ENCODE peak calls at places on chromosomes 2 and 18, in nine cellular contexts. E is ovary, D is A549, A is transverse colon, U is prostate gland, N is spleen, I is endothelial cell of umbilical vein, G is esophagus squamous epithelium, R is heart left ventricle. Y is an unnamed sample.

GRCh38 chr2:144950874-144951560 is 431.1 kb upstream of the ZEB2 start:
- DNase-seq in E (no peak), D (peak; percentile 33), A (no peak), U (no peak), N (no peak), I (no peak), G (no peak), R (no peak), Y (no peak)

GRCh38 chr18:13629841-13630747 is 96.3 kb downstream of the FAM210A start:
- DNase-seq in E (peak; percentile 29), D (peak; percentile 61), A (peak; percentile 49), U (peak; percentile 37), N (no peak), I (peak; percentile 67), G (no peak), R (peak; percentile 63), Y (no peak)

GRCh38 chr2:174597347-174598047 is at the start of gene WIPF1:
- DNase-seq in E (no peak), D (no peak), A (peak; percentile 60), U (no peak), N (no peak), I (peak; percentile 66), G (peak; percentile 6), R (no peak), Y (peak; percentile 19)

GRCh38 chr2:238285653-238286082 is 2.7 kb downstream of the PER2 start:
- DNase-seq in E (peak; percentile 65), D (peak; percentile 82), A (peak; percentile 89), U (peak; percentile 94), N (no peak), I (no peak), G (peak; percentile 20), R (peak; percentile 78), Y (peak; percentile 94)

GRCh38 chr18:55861266-55861665 is 273.3 kb upstream of the TCF4 start:
- DNase-seq in E (no peak), D (no peak), A (no peak), U (no peak), N (no peak), I (peak; percentile 65), G (no peak), R (no peak), Y (no peak)

GRCh38 chr2:238942080-238942761 is 94.3 kb downstream of the TWIST2 start:
- DNase-seq in E (no peak), D (no peak), A (no peak), U (no peak), N (peak; percentile 62), I (no peak), G (no peak), R (no peak), Y (no peak)

GRCh38 chr2:39515273-39515896 is 78.3 kb upstream of the MAP4K3 start:
- DNase-seq in E (no peak), D (no peak), A (no peak), U (no peak), N (no peak), I (no peak), G (no peak), R (no peak), Y (no peak)

GRCh38 chr2:170022692-170023091 is 155.3 kb upstream of the MYO3B start:
- DNase-seq in E (no peak), D (no peak), A (no peak), U (no peak), N (no peak), I (no peak), G (no peak), R (no peak), Y (no peak)

GRCh38 chr18:62807406-62807805 is 92.1 kb downstream of the PHLPP1 start:
- DNase-seq in E (no peak), D (no peak), A (no peak), U (no peak), N (no peak), I (no peak), G (no peak), R (no peak), Y (no peak)

GRCh38 chr18:24656571-24656971 is 196.1 kb downstream of the HRH4 start:
- DNase-seq in E (no peak), D (no peak), A (no peak), U (no peak), N (no peak), I (no peak), G (no peak), R (no peak), Y (no peak)

GRCh38 chr2:40315684-40316083 is 136.2 kb downstream of the SLC8A1 start:
- DNase-seq in E (no peak), D (no peak), A (no peak), U (no peak), N (no peak), I (peak; percentile 76), G (no peak), R (no peak), Y (no peak)

GRCh38 chr2:73163522-73164367 is 38.6 kb upstream of the NOTO start:
- DNase-seq in E (peak; percentile 49), D (peak; percentile 88), A (peak; percentile 73), U (peak; percentile 30), N (peak; percentile 82), I (peak; percentile 84), G (no peak), R (peak; percentile 50), Y (peak; percentile 78)

GRCh38 chr2:170739048-170739447 is 23.9 kb downstream of the SP5 start:
- DNase-seq in E (no peak), D (peak; percentile 17), A (no peak), U (no peak), N (no peak), I (no peak), G (no peak), R (no peak), Y (no peak)

GRCh38 chr2:204900910-204901309 is 355.6 kb downstream of the PARD3B start:
- DNase-seq in E (no peak), D (no peak), A (no peak), U (no peak), N (no peak), I (no peak), G (no peak), R (peak; percentile 27), Y (peak; percentile 62)

GRCh38 chr18:10404148-10404547 is 50.3 kb upstream of the APCDD1 start:
- DNase-seq in E (no peak), D (no peak), A (no peak), U (no peak), N (no peak), I (no peak), G (no peak), R (no peak), Y (no peak)

GRCh38 chr2:10389596-10389995 is 58.5 kb downstream of the ODC1 start:
- DNase-seq in E (no peak), D (no peak), A (peak; percentile 76), U (no peak), N (no peak), I (no peak), G (no peak), R (no peak), Y (no peak)

GRCh38 chr2:109166811-109167210 is 37.8 kb downstream of the SH3RF3 start:
- DNase-seq in E (no peak), D (no peak), A (no peak), U (no peak), N (no peak), I (no peak), G (no peak), R (no peak), Y (no peak)

GRCh38 chr2:109171444-109172334 is 42.7 kb downstream of the SH3RF3 start:
- DNase-seq in E (peak; percentile 62), D (no peak), A (peak; percentile 54), U (peak; percentile 45), N (no peak), I (peak; percentile 93), G (no peak), R (peak; percentile 68), Y (no peak)

GRCh38 chr2:109168080-109168479 is 39.1 kb downstream of the SH3RF3 start:
- DNase-seq in E (no peak), D (no peak), A (no peak), U (no peak), N (no peak), I (no peak), G (no peak), R (no peak), Y (no peak)

GRCh38 chr2:109170645-109171044 is 41.6 kb downstream of the SH3RF3 start:
- DNase-seq in E (no peak), D (no peak), A (no peak), U (no peak), N (no peak), I (no peak), G (no peak), R (no peak), Y (no peak)

GRCh38 chr2:109168716-109169115 is 39.7 kb downstream of the SH3RF3 start:
- DNase-seq in E (no peak), D (no peak), A (no peak), U (no peak), N (no peak), I (no peak), G (no peak), R (no peak), Y (no peak)
- TF ChIP-seq POLR2A in E (no peak), D (no peak), A (no peak), U (no peak), N (no peak), I (no peak), G (no peak), R (no peak), Y (no peak)

GRCh38 chr2:197265931-197266330 is 44.6 kb downstream of the ANKRD44 start:
- DNase-seq in E (no peak), D (no peak), A (no peak), U (no peak), N (no peak), I (no peak), G (no peak), R (no peak), Y (no peak)
- H3K4me1 ChIP-seq in E (no peaks in the 10 kb centered on the region), D (no peaks in the 10 kb centered on the region), A (peaks cover 17% of the 10 kb centered on the region), U (no peaks in the 10 kb centered on the region), N (peaks cover 97% of the 10 kb centered on the region), I (peaks cover 5% of the 10 kb centered on the region), G (peaks cover 44% of the 10 kb centered on the region), R (peaks cover 18% of the 10 kb centered on the region), Y (peaks cover 15% of the 10 kb centered on the region)

GRCh38 chr2:101231937-101232336 is 20.7 kb upstream of the CNOT11 start:
- DNase-seq in E (no peak), D (no peak), A (no peak), U (no peak), N (no peak), I (no peak), G (no peak), R (no peak), Y (no peak)
- H3K9me3 ChIP-seq in E (no peaks in the 10 kb centered on the region), D (peaks cover 2% of the 10 kb centered on the region), A (peaks cover 6% of the 10 kb centered on the region), U (no peaks in the 10 kb centered on the region), N (no peaks in the 10 kb centered on the region), I (no peaks in the 10 kb centered on the region), G (no peaks in the 10 kb centered on the region), R (no peaks in the 10 kb centered on the region), Y (no peaks in the 10 kb centered on the region)

DNA sequence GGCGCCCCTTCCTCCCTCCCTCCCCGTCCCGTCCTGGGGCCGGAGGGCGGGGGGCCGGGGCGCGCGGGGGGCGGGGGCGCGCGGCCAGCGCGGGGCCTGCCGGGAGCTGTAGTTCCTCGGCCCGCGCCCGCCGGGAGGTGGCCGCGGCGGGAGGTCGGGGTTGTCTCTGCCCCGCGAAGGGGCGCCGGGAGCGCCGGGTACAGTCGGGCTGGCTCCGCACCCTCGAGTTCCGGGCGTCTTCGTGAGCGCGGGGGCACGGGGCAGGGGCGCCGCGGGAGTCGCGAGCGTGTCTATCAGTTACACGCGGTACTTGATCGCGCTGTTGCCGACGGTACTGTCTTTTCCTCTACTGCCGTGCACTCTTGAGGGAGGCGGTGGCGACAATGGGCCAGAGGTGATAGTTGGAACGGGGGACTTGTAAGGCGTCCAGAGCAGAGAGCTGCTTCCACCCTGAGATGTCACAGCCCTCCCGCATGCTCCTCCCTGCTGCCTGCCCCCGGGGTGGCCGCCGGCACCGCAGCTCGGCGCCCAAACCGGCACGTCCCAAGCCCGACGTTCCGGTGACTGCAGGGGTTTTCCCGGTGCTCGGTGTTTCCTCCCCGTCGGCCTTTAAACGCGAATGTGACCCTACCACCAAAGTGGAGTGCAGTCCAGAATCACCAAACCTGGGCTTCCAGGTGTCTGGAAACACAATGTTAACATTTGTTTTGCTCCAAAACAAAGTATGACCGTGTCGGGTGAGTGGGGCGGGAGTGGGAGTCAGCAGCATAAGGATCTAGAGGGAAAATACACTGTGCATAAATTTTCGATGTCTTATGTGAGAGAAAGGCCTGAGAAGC is at the start of gene PRKD3:
- DNase-seq in E (no peak), D (peak; percentile 55), A (peak; percentile 55), U (peak; percentile 44), N (no peak), I (peak; percentile 72), G (no peak), R (no peak), Y (no peak)
- TF ChIP-seq POLR2A in E (peak; percentile 57), D (no peak), A (peak; percentile 54), U (no peak), N (no peak), I (no peak), G (no peak), R (peak; percentile 58), Y (peak; percentile 74)

Y was measured in body of pancreas.